ENCODE peak calls at places on chromosomes 6 and 20, in seven cellular contexts. N is thyroid gland; Z is pancreas; H is A549; Q is cardiac muscle cell; K is CD8-positive, alpha-beta T cell; A is uterus. R is an unnamed sample.

GRCh38 chr20:4320284-4320683 is 304.9 kb upstream of the RNF24 start:
- DNase-seq in N (no peak), Z (no peak), H (no peak), Q (no peak), K (no peak), A (no peak), R (no peak)

GRCh38 chr6:17705428-17705777 is 1.3 kb downstream of the NUP153 start:
- DNase-seq in N (peak; percentile 55), Z (peak; percentile 54), H (peak; percentile 57), Q (peak; percentile 84), K (no peak), A (peak; percentile 56), R (peak; percentile 35)

GRCh38 chr20:53454675-53455276 is 138.9 kb downstream of the ZNF217 start:
- DNase-seq in N (no peak), Z (no peak), H (no peak), Q (no peak), K (no peak), A (no peak), R (no peak)

GRCh38 chr6:4936681-4937041 is 67.2 kb downstream of the RPP40 start:
- DNase-seq in N (peak; percentile 31), Z (no peak), H (peak; percentile 34), Q (peak; percentile 72), K (no peak), A (no peak), R (no peak)

GRCh38 chr6:36351152-36351571 is 14.5 kb upstream of the BNIP5 start:
- DNase-seq in N (no peak), Z (no peak), H (no peak), Q (peak; percentile 91), K (no peak), A (peak; percentile 40), R (no peak)

GRCh38 chr6:121222656-121223055 is 111.6 kb downstream of the TBC1D32 start:
- DNase-seq in N (no peak), Z (no peak), H (no peak), Q (peak; percentile 43), K (no peak), A (no peak), R (peak; percentile 65)

GRCh38 chr6:92979281-92979680 is 440.1 kb downstream of the EPHA7 start:
- DNase-seq in N (no peak), Z (no peak), H (no peak), Q (peak; percentile 16), K (no peak), A (no peak), R (no peak)

GRCh38 chr20:4840831-4841230 is 119.1 kb downstream of the PRND start:
- DNase-seq in N (no peak), Z (no peak), H (no peak), Q (no peak), K (no peak), A (no peak), R (no peak)

GRCh38 chr6:111585241-111585968 is 20.3 kb downstream of the TRAF3IP2 start:
- DNase-seq in N (no peak), Z (no peak), H (no peak), Q (peak; percentile 74), K (no peak), A (no peak), R (no peak)

GRCh38 chr6:75307364-75308004 is 22.9 kb upstream of the TMEM30A start:
- DNase-seq in N (no peak), Z (no peak), H (no peak), Q (no peak), K (no peak), A (no peak), R (no peak)

GRCh38 chr6:166825553-166826145 is 130.7 kb downstream of the RNASET2 start:
- DNase-seq in N (no peak), Z (no peak), H (no peak), Q (peak; percentile 15), K (no peak), A (no peak), R (peak; percentile 40)

GRCh38 chr20:33796263-33796906 is 14.8 kb upstream of the CHMP4B start:
- DNase-seq in N (peak; percentile 87), Z (peak; percentile 81), H (no peak), Q (no peak), K (no peak), A (no peak), R (peak; percentile 25)

GRCh38 chr6:33172307-33173227 is 19.7 kb downstream of the COL11A2 start:
- DNase-seq in N (no peak), Z (no peak), H (peak; percentile 69), Q (peak; percentile 43), K (no peak), A (no peak), R (peak; percentile 19)
- TF ChIP-seq CTCF in N (no peak), Z (peak; percentile 18), H (peak; percentile 45), Q (peak; percentile 75), K (no peak), A (no peak), R (peak; percentile 86)

GRCh38 chr6:46677314-46677654 is 10.4 kb upstream of the TDRD6 start:
- DNase-seq in N (no peak), Z (no peak), H (peak; percentile 9), Q (no peak), K (no peak), A (no peak), R (no peak)

GRCh38 chr6:46676604-46677313 is 10.9 kb upstream of the TDRD6 start:
- DNase-seq in N (no peak), Z (no peak), H (no peak), Q (no peak), K (no peak), A (no peak), R (no peak)

GRCh38 chr6:46674410-46674809 is 13.3 kb upstream of the TDRD6 start:
- DNase-seq in N (no peak), Z (no peak), H (no peak), Q (no peak), K (no peak), A (no peak), R (no peak)
- H3K27ac ChIP-seq in N (no peak overlapping the region), Z (no peak overlapping the region), H (no peak overlapping the region), Q (no peak overlapping the region), K (no peak overlapping the region), A (no peak overlapping the region), R (no peak overlapping the region)

GRCh38 chr20:32672982-32673727 is 586 bp downstream of the C20orf203 start:
- DNase-seq in N (no peak), Z (no peak), H (no peak), Q (no peak), K (no peak), A (no peak), R (no peak)
- TF ChIP-seq CTCF in N (no peak), Z (no peak), H (no peak), Q (no peak), K (no peak), A (no peak), R (no peak)

DNA sequence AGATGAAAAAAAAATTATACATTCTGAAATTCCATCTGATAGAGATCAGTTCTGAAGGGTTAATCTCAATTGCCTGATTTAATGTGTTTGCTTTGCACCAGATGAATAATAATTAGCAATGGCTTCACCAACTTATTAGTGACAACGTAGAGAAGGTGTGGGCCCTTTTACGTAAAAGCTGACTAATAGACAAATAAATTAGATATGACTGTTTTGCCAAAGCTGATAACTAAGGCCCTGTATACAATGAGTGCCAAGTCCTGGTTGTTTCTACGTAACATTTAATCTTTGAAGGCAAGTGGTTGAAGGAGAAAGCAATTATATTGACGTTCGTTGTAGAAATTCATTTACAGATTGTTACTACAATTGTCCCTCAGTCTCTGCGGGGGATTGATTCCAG is 10.8 kb downstream of the SGK1 start:
- DNase-seq in N (no peak), Z (no peak), H (no peak), Q (peak; percentile 42), K (no peak), A (no peak), R (no peak)
- H3K27ac ChIP-seq in N (no peak overlapping the region), Z (no peak overlapping the region), H (no peak overlapping the region), Q (no peak overlapping the region), K (no peak overlapping the region), A (no peak overlapping the region), R (no peak overlapping the region)

GRCh38 chr6:76861403-76861802 is 601.9 kb downstream of the HTR1B start:
- DNase-seq in N (no peak), Z (peak; percentile 29), H (no peak), Q (peak; percentile 28), K (no peak), A (no peak), R (no peak)
- TF ChIP-seq CTCF in N (no peak), Z (peak; percentile 10), H (no peak), Q (peak; percentile 38), K (no peak), A (no peak), R (peak; percentile 62)

GRCh38 chr6:153328194-153328593 is 197.1 kb upstream of the RGS17 start:
- DNase-seq in N (peak; percentile 72), Z (no peak), H (no peak), Q (no peak), K (no peak), A (no peak), R (peak; percentile 68)
- H3K27ac ChIP-seq in N (peak overlapping the region; percentile 62), Z (no peak overlapping the region), H (no peak overlapping the region), Q (no peak overlapping the region), K (no peak overlapping the region), A (no peak overlapping the region), R (no peak overlapping the region)

DNA sequence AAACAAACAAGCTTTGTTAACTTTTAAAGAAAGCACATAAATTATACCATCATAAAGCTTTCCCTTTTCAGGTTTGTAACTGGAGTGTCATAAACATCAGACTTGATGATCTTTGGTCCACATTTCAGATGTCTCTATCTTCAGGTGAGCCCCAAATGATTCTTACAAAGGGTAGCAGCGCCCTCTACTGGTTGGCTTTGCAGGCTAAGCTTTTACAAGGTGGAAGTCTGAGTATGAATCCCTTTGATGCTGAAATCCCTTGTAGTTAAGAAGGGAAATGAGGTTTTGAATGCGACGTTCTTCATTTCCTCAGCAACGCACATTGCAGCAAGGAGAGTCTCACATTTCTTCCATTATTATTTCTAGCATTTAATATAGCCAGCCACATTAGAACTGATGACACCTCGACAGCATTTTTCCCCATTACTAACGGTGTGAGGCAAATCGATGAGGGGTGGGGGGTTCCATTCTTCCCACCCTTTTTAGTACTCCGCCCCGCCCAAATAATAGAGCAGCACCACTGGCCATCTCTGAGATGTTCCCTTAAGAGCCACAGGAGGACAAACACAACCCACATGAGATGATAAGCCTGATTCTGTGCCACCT is 126.3 kb upstream of the NT5E start:
- DNase-seq in N (peak; percentile 85), Z (peak; percentile 57), H (peak; percentile 11), Q (peak; percentile 92), K (peak; percentile 81), A (peak; percentile 50), R (peak; percentile 63)
- TF ChIP-seq CTCF in N (peak; percentile 83), Z (peak; percentile 73), H (peak; percentile 80), Q (peak; percentile 96), K (peak; percentile 84), A (peak; percentile 75), R (peak; percentile 93)

R was measured in foreskin keratinocyte.